ENCODE peak calls at places on chromosomes 5 and 9, in seven cellular contexts. L is heart left ventricle, F is K562, C is HCT116, X is H54, U is testis, V is spleen. Z is an unnamed sample.

GRCh38 chr5:175288048-175288621 is 155.8 kb downstream of the DRD1 start:
- DNase-seq in F (no peak), U (no peak), C (peak), L (no peak), V (no peak), X (peak), Z (no peak)

GRCh38 chr9:2093920-2094597 is 78.9 kb downstream of the SMARCA2 start:
- DNase-seq in V (no peak), C (no peak), U (no peak), F (no peak), X (peak), L (no peak), Z (no peak)

GRCh38 chr5:14029185-14029584 is 84.7 kb upstream of the DNAH5 start:
- DNase-seq in C (no peak), L (no peak), X (no peak), V (no peak), F (no peak), U (no peak), Z (peak)

GRCh38 chr9:35287986-35288515 is 126.2 kb downstream of the UNC13B start:
- DNase-seq in X (no peak), U (no peak), C (no peak), V (no peak), F (no peak), L (no peak), Z (no peak)

GRCh38 chr9:17134843-17135577 is at the start of gene CNTLN:
- DNase-seq in U (peak), L (peak), C (peak), X (peak), F (no peak), V (peak), Z (peak)

GRCh38 chr9:94936411-94936810 is 209.9 kb downstream of the AOPEP start:
- DNase-seq in C (no peak), F (no peak), X (no peak), V (no peak), L (no peak), U (no peak), Z (peak)

GRCh38 chr9:133824106-133824801 is 86.1 kb upstream of the SARDH start:
- DNase-seq in F (no peak), L (no peak), C (no peak), X (no peak), U (no peak), V (no peak), Z (no peak)

GRCh38 chr9:126080641-126081040 is 246.0 kb upstream of the MVB12B start:
- DNase-seq in F (no peak), L (no peak), X (no peak), C (no peak), V (no peak), U (no peak), Z (no peak)

GRCh38 chr5:100584069-100584468 is 48.9 kb downstream of the FAM174A start:
- DNase-seq in U (no peak), V (no peak), C (no peak), X (no peak), F (no peak), L (no peak), Z (no peak)

GRCh38 chr9:35649431-35650340 is 1.0 kb downstream of the SIT1 start:
- DNase-seq in U (no peak), C (no peak), X (no peak), F (peak), V (peak), L (no peak), Z (peak)

GRCh38 chr5:138748630-138749081 is 4.6 kb upstream of the CTNNA1 start:
- DNase-seq in U (no peak), L (no peak), C (no peak), X (no peak), V (peak), F (no peak), Z (no peak)

GRCh38 chr9:105431413-105432246 is 16.2 kb upstream of the FSD1L start:
- DNase-seq in V (no peak), C (no peak), X (no peak), L (no peak), F (no peak), U (no peak), Z (no peak)

GRCh38 chr9:121280715-121281613 is 13.0 kb downstream of the GSN start:
- DNase-seq in V (no peak), C (no peak), U (no peak), X (no peak), F (no peak), L (no peak), Z (peak)

GRCh38 chr5:161176221-161176620 is 324.2 kb upstream of the ATP10B start:
- DNase-seq in F (no peak), C (no peak), U (no peak), X (no peak), V (no peak), L (no peak), Z (no peak)
- TF ChIP-seq POLR2A in F (no peak), C (no peak), U (no peak), X (no peak), V (no peak), L (no peak), Z (no peak)

DNA sequence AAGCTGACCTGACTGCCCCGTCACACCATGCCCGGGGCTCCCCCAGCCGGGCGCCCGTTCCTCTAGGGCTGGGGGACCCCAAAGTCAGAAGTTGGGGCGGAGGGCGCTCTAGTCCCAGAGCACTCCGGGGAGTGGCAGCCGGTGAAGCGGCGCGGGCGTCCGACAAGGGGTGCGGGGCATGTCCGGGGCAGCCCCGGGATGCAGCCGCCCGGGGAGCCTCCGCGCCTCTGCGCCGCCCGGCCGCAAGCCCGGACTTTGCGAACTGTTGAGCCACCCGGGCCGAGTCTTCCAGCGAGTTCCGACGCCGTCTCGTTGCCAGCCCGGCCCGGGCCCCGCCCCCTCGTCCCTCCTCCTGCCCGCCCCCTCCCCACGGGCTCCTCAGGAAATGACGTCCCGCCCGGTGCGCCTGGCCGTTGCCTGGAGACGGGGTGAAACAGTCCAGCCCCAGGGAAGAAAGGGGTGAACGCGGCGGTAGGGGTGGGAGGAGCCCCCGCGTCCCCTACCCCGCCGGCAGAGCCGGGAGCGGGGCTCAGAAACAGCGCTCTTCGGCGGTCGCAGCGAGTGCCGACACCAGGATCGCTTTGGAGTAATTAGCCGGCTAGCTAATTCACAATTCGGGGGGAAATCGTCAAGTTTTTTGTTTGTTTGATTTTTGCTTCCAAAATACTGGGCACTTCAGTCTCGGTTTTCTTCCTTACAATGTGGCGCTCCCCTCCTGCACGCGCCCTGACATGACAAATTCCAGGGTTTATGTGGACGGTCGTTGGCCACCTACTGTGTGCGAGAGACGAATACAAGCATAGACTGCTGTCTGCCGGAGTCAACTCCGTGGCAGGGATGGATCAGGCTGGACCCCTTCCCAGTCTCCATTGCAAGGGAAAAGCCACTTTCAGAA is at the start of gene WHRN:
- DNase-seq in F (peak), C (peak), L (peak), V (peak), X (peak), U (peak), Z (peak)
- TF ChIP-seq POLR2A in F (peak), C (no peak), L (peak), V (no peak), X (peak), U (peak), Z (no peak)

GRCh38 chr5:97071101-97071500 is 71.3 kb downstream of the LIX1 start:
- DNase-seq in C (no peak), X (no peak), U (no peak), V (no peak), F (no peak), L (no peak), Z (no peak)
- TF ChIP-seq POLR2A in C (no peak), X (no peak), U (no peak), V (no peak), F (no peak), L (no peak), Z (no peak)

DNA sequence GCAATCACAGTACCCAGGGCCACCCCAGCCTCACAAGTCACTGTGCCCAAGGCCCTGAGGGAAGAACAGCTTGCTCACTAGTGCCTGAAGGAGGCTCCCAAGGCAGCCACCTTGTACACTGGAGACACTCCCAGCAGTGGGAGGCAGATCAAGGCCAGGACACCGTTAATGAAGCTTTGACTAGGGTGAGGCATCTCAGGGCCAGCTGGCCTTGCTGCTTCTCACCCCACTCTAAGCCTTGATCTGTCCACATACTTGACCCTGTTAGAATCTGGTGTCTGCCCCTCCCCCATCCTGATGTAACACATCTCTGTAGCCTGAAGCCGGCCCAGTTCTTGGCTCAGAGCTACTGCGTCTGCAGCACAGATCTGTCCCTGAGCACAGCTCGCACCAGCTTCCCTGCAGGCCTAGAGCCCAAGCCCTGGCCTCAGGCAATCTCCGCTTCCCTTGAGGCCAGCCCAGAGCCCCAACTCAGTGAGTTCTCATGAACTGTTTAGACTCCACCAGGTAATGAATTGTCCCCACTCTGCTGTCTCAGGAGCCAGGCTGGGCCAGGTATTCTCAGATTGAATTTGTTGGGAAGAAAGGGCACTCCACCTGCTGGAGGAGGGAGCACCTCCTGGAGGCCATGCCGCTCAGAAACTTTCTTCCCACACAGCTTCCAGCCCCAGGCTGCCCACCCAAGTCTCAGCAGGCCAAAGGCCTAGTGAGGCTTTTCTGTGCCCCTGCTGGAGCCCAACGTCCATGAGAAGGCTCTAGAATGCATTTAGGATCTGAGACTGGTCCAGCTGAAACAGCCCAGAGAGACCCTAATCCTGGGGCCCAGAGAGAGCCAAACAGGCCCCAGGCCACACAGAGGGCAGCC is 13.4 kb upstream of the JADE2 start:
- DNase-seq in U (peak), F (peak), C (no peak), X (no peak), L (peak), V (no peak), Z (peak)
- TF ChIP-seq POLR2A in U (no peak), F (no peak), C (peak), X (no peak), L (no peak), V (no peak), Z (no peak)

GRCh38 chr9:26746357-26747072 is 146.1 kb downstream of the CAAP1 start:
- DNase-seq in L (no peak), F (no peak), C (peak), V (no peak), U (no peak), X (peak), Z (no peak)

GRCh38 chr9:26747611-26748010 is 145.0 kb downstream of the CAAP1 start:
- DNase-seq in V (no peak), U (no peak), L (no peak), C (no peak), F (no peak), X (no peak), Z (no peak)

GRCh38 chr9:26745111-26745510 is 147.5 kb downstream of the CAAP1 start:
- DNase-seq in L (no peak), X (no peak), U (no peak), C (no peak), V (no peak), F (no peak), Z (no peak)

GRCh38 chr9:26750126-26750525 is 142.5 kb downstream of the CAAP1 start:
- DNase-seq in F (no peak), U (no peak), V (no peak), X (no peak), L (no peak), C (no peak), Z (no peak)

DNA sequence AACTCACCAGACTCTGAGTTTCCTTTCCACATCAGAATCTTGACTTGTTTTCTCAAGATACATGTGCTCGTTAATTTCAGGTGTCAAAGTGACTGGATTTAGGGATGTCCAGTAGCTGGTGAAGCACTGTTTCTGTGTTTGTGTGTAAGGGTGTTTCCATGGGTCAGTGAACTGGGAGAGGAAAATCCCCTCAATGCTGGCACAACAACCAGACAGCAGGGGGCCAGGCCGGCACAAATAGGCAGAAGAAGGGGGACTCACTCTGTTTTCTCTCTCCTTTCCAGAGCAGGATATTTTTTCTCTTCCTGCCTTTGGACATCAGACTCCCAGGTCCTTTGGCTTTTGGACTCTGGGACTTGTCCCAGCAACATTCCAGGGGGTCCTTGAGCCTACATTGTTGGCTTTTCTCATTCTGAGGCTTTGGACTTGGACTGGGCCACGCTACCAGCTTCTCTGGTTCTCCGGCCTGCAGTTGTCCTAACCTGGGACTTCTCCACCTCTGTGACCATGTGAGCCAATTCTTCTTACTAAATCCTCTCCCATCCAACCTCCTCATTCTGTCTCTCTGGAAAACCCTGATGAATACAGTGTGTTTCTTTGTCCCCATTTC is 144.0 kb downstream of the CAAP1 start:
- DNase-seq in V (no peak), F (no peak), C (no peak), U (no peak), X (no peak), L (no peak), Z (no peak)
- TF ChIP-seq POLR2A in V (no peak), F (no peak), C (no peak), U (no peak), X (no peak), L (no peak), Z (no peak)

DNA sequence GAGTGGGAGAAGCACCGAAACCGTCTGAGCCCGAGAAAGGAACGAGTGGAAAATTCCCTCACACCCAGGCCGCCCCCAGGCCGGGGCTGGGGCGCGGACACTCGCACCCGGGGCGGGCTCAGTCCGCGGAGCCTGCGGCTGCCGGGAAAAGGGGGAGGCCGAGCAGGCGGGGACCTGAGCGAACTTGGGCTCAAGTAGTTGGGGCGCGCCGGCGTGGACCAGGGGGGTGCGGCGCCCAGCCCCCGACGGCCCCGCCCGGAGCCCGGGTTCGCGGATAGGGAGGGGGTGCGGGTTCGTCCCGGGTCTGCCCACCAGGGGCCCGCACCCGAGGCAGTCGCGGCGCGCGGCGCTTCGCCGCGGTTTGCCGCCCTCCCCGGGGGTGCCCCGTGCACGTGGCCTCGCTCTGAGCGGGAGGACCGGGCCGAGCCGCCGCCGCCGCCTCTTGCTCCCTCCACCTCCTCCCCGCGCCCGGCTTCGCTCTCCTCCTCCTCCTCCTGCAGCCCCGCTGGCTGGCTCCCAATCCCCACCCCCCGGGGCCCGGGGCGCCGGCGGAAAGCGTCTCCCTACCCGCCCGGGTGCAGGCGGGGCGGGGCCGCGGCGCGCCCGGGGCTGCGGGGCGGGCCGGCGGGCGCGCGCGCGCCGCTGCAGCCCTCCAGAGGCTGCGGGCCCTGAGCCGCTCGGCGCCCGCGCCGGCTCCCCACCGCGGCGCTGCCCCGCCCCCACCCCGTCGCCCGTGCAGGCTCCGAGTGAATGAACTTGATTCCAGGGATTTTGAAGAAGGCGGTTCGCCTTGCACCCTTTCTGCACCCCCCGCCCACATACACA is 1.2 kb upstream of the NFIB start:
- DNase-seq in X (peak), U (peak), F (peak), V (peak), C (no peak), L (peak), Z (peak)
- TF ChIP-seq POLR2A in X (no peak), U (no peak), F (peak), V (no peak), C (no peak), L (peak), Z (no peak)

GRCh38 chr9:114027159-114027895 is 50.8 kb downstream of the AMBP start:
- DNase-seq in F (no peak), C (no peak), L (peak), U (no peak), V (no peak), X (no peak), Z (peak)

GRCh38 chr9:114023961-114024360 is 54.1 kb downstream of the AMBP start:
- DNase-seq in V (no peak), F (no peak), U (no peak), C (no peak), X (no peak), L (no peak), Z (no peak)

GRCh38 chr9:114025196-114025753 is 52.8 kb downstream of the AMBP start:
- DNase-seq in C (no peak), X (no peak), V (no peak), U (no peak), L (no peak), F (no peak), Z (no peak)

GRCh38 chr9:114026335-114026734 is 51.8 kb downstream of the AMBP start:
- DNase-seq in X (no peak), C (no peak), U (no peak), V (no peak), L (peak), F (no peak), Z (no peak)

GRCh38 chr9:114025760-114026159 is 52.3 kb downstream of the AMBP start:
- DNase-seq in V (no peak), C (no peak), L (no peak), U (no peak), F (no peak), X (no peak), Z (no peak)
- TF ChIP-seq POLR2A in V (no peak), C (no peak), L (no peak), U (no peak), F (no peak), X (no peak), Z (no peak)

GRCh38 chr5:143066556-143067281 is 296.5 kb downstream of the ARHGAP26 start:
- DNase-seq in L (no peak), X (no peak), V (no peak), F (no peak), U (no peak), C (no peak), Z (no peak)
- TF ChIP-seq POLR2A in L (no peak), X (no peak), V (no peak), F (no peak), U (no peak), C (no peak), Z (no peak)